ENCODE peak calls at places on chromosomes 5 and 9, in eight cellular contexts. One of them, this sample, is unnamed.

GRCh38 chr5:146111409-146111808 is 6.0 kb upstream of the PLAC8L1 start:
- DNase-seq in stimulated activated CD8-positive, alpha-beta memory T cell treated with anti-CD3 and anti-CD28 coated beads, Interleukin-2, amount 100 ng/mL, for 1 hour: no peak
- DNase-seq in A172: no peak
- DNase-seq in endothelial cell: no peak
- DNase-seq in activated T-cell treated with anti-CD3 and anti-CD28 coated beads for 1 hour: no peak
- DNase-seq in A549: no peak
- DNase-seq in mesothelial cell of epicardium: no peak
- DNase-seq in HepG2: no peak
- DNase-seq in this sample: no peak

GRCh38 chr9:94079236-94079635 is 5.0 kb upstream of the PTPDC1 start:
- DNase-seq in mesothelial cell of epicardium: no peak
- DNase-seq in stimulated activated CD8-positive, alpha-beta memory T cell treated with anti-CD3 and anti-CD28 coated beads, Interleukin-2, amount 100 ng/mL, for 1 hour: no peak
- DNase-seq in HepG2: no peak
- DNase-seq in endothelial cell: no peak
- DNase-seq in activated T-cell treated with anti-CD3 and anti-CD28 coated beads for 1 hour: no peak
- DNase-seq in A172: no peak
- DNase-seq in A549: no peak
- DNase-seq in this sample: no peak

GRCh38 chr9:6715755-6716643 is 41.8 kb upstream of the KDM4C start:
- DNase-seq in stimulated activated CD8-positive, alpha-beta memory T cell treated with anti-CD3 and anti-CD28 coated beads, Interleukin-2, amount 100 ng/mL, for 1 hour: peak; percentile 50
- DNase-seq in A172: no peak
- DNase-seq in activated T-cell treated with anti-CD3 and anti-CD28 coated beads for 1 hour: peak; percentile 50
- DNase-seq in A549: peak; percentile 28
- DNase-seq in mesothelial cell of epicardium: no peak
- DNase-seq in HepG2: peak; percentile 79
- DNase-seq in endothelial cell: peak; percentile 38
- DNase-seq in this sample: no peak

GRCh38 chr5:116229131-116229530 is 144.3 kb downstream of the COMMD10 start:
- DNase-seq in A172: no peak
- DNase-seq in endothelial cell: no peak
- DNase-seq in stimulated activated CD8-positive, alpha-beta memory T cell treated with anti-CD3 and anti-CD28 coated beads, Interleukin-2, amount 100 ng/mL, for 1 hour: no peak
- DNase-seq in A549: no peak
- DNase-seq in mesothelial cell of epicardium: no peak
- DNase-seq in activated T-cell treated with anti-CD3 and anti-CD28 coated beads for 1 hour: no peak
- DNase-seq in HepG2: no peak
- DNase-seq in this sample: no peak

GRCh38 chr9:136943291-136944093 is 1.0 kb downstream of the FBXW5 start:
- DNase-seq in mesothelial cell of epicardium: no peak
- DNase-seq in stimulated activated CD8-positive, alpha-beta memory T cell treated with anti-CD3 and anti-CD28 coated beads, Interleukin-2, amount 100 ng/mL, for 1 hour: no peak
- DNase-seq in A172: peak; percentile 46
- DNase-seq in activated T-cell treated with anti-CD3 and anti-CD28 coated beads for 1 hour: peak; percentile 21
- DNase-seq in HepG2: no peak
- DNase-seq in A549: no peak
- DNase-seq in endothelial cell: peak; percentile 36
- DNase-seq in this sample: no peak

GRCh38 chr9:83392228-83392627 is 146.0 kb downstream of the FRMD3 start:
- DNase-seq in activated T-cell treated with anti-CD3 and anti-CD28 coated beads for 1 hour: no peak
- DNase-seq in mesothelial cell of epicardium: no peak
- DNase-seq in A549: no peak
- DNase-seq in HepG2: no peak
- DNase-seq in endothelial cell: no peak
- DNase-seq in stimulated activated CD8-positive, alpha-beta memory T cell treated with anti-CD3 and anti-CD28 coated beads, Interleukin-2, amount 100 ng/mL, for 1 hour: no peak
- DNase-seq in A172: no peak
- DNase-seq in this sample: no peak

GRCh38 chr5:157778121-157778805 is 34.8 kb downstream of the LSM11 start:
- DNase-seq in endothelial cell: no peak
- DNase-seq in A172: peak; percentile 57
- DNase-seq in activated T-cell treated with anti-CD3 and anti-CD28 coated beads for 1 hour: no peak
- DNase-seq in HepG2: peak; percentile 56
- DNase-seq in A549: no peak
- DNase-seq in stimulated activated CD8-positive, alpha-beta memory T cell treated with anti-CD3 and anti-CD28 coated beads, Interleukin-2, amount 100 ng/mL, for 1 hour: no peak
- DNase-seq in mesothelial cell of epicardium: peak; percentile 54
- DNase-seq in this sample: no peak

GRCh38 chr9:131747352-131747751 is 7.5 kb upstream of the RAPGEF1 start:
- DNase-seq in activated T-cell treated with anti-CD3 and anti-CD28 coated beads for 1 hour: no peak
- DNase-seq in endothelial cell: no peak
- DNase-seq in A549: peak; percentile 84
- DNase-seq in HepG2: peak; percentile 77
- DNase-seq in A172: peak; percentile 50
- DNase-seq in mesothelial cell of epicardium: no peak
- DNase-seq in stimulated activated CD8-positive, alpha-beta memory T cell treated with anti-CD3 and anti-CD28 coated beads, Interleukin-2, amount 100 ng/mL, for 1 hour: no peak
- DNase-seq in this sample: no peak

GRCh38 chr9:2125909-2126308 is 110.8 kb downstream of the SMARCA2 start:
- DNase-seq in HepG2: no peak
- DNase-seq in A549: no peak
- DNase-seq in endothelial cell: no peak
- DNase-seq in A172: no peak
- DNase-seq in stimulated activated CD8-positive, alpha-beta memory T cell treated with anti-CD3 and anti-CD28 coated beads, Interleukin-2, amount 100 ng/mL, for 1 hour: no peak
- DNase-seq in mesothelial cell of epicardium: no peak
- DNase-seq in activated T-cell treated with anti-CD3 and anti-CD28 coated beads for 1 hour: no peak
- DNase-seq in this sample: no peak

GRCh38 chr9:88056876-88057275 is 81.4 kb downstream of the SPATA31C2 start:
- DNase-seq in A549: no peak
- DNase-seq in stimulated activated CD8-positive, alpha-beta memory T cell treated with anti-CD3 and anti-CD28 coated beads, Interleukin-2, amount 100 ng/mL, for 1 hour: no peak
- DNase-seq in mesothelial cell of epicardium: no peak
- DNase-seq in HepG2: no peak
- DNase-seq in A172: peak; percentile 53
- DNase-seq in endothelial cell: no peak
- DNase-seq in activated T-cell treated with anti-CD3 and anti-CD28 coated beads for 1 hour: no peak
- DNase-seq in this sample: no peak

GRCh38 chr9:31519011-31519410 is 865.4 kb upstream of the ACO1 start:
- DNase-seq in mesothelial cell of epicardium: no peak
- DNase-seq in stimulated activated CD8-positive, alpha-beta memory T cell treated with anti-CD3 and anti-CD28 coated beads, Interleukin-2, amount 100 ng/mL, for 1 hour: no peak
- DNase-seq in A549: no peak
- DNase-seq in activated T-cell treated with anti-CD3 and anti-CD28 coated beads for 1 hour: no peak
- DNase-seq in HepG2: peak; percentile 5
- DNase-seq in endothelial cell: no peak
- DNase-seq in A172: no peak
- DNase-seq in this sample: no peak

GRCh38 chr5:14728109-14728938 is 63.8 kb downstream of the OTULIN start:
- DNase-seq in endothelial cell: peak; percentile 40
- DNase-seq in mesothelial cell of epicardium: no peak
- DNase-seq in activated T-cell treated with anti-CD3 and anti-CD28 coated beads for 1 hour: no peak
- DNase-seq in stimulated activated CD8-positive, alpha-beta memory T cell treated with anti-CD3 and anti-CD28 coated beads, Interleukin-2, amount 100 ng/mL, for 1 hour: no peak
- DNase-seq in A549: no peak
- DNase-seq in A172: no peak
- DNase-seq in HepG2: peak; percentile 98
- DNase-seq in this sample: no peak

GRCh38 chr5:176679365-176680225 is 32.3 kb downstream of the TSPAN17 start:
- DNase-seq in A549: no peak
- DNase-seq in HepG2: no peak
- DNase-seq in activated T-cell treated with anti-CD3 and anti-CD28 coated beads for 1 hour: no peak
- DNase-seq in A172: no peak
- DNase-seq in mesothelial cell of epicardium: no peak
- DNase-seq in stimulated activated CD8-positive, alpha-beta memory T cell treated with anti-CD3 and anti-CD28 coated beads, Interleukin-2, amount 100 ng/mL, for 1 hour: no peak
- DNase-seq in endothelial cell: no peak
- DNase-seq in this sample: no peak

GRCh38 chr9:96478829-96479371 is 28.9 kb downstream of the HABP4 start:
- DNase-seq in HepG2: no peak
- DNase-seq in mesothelial cell of epicardium: no peak
- DNase-seq in endothelial cell: no peak
- DNase-seq in A172: no peak
- DNase-seq in A549: no peak
- DNase-seq in stimulated activated CD8-positive, alpha-beta memory T cell treated with anti-CD3 and anti-CD28 coated beads, Interleukin-2, amount 100 ng/mL, for 1 hour: no peak
- DNase-seq in activated T-cell treated with anti-CD3 and anti-CD28 coated beads for 1 hour: no peak
- DNase-seq in this sample: no peak

GRCh38 chr5:158287643-158288228 is 428.8 kb upstream of the CLINT1 start:
- DNase-seq in A549: peak; percentile 5
- DNase-seq in stimulated activated CD8-positive, alpha-beta memory T cell treated with anti-CD3 and anti-CD28 coated beads, Interleukin-2, amount 100 ng/mL, for 1 hour: no peak
- DNase-seq in mesothelial cell of epicardium: no peak
- DNase-seq in A172: peak; percentile 37
- DNase-seq in activated T-cell treated with anti-CD3 and anti-CD28 coated beads for 1 hour: no peak
- DNase-seq in HepG2: no peak
- DNase-seq in endothelial cell: no peak
- DNase-seq in this sample: no peak

GRCh38 chr5:76622973-76623596 is at the start of gene F2RL2:
- DNase-seq in mesothelial cell of epicardium: no peak
- DNase-seq in A549: peak; percentile 89
- DNase-seq in HepG2: no peak
- DNase-seq in stimulated activated CD8-positive, alpha-beta memory T cell treated with anti-CD3 and anti-CD28 coated beads, Interleukin-2, amount 100 ng/mL, for 1 hour: no peak
- DNase-seq in activated T-cell treated with anti-CD3 and anti-CD28 coated beads for 1 hour: no peak
- DNase-seq in endothelial cell: peak; percentile 61
- DNase-seq in A172: peak; percentile 78
- DNase-seq in this sample: no peak

GRCh38 chr9:89278997-89279739 is 31.8 kb upstream of the CKS2 start:
- DNase-seq in HepG2: peak; percentile 45
- DNase-seq in mesothelial cell of epicardium: no peak
- DNase-seq in A549: peak; percentile 51
- DNase-seq in stimulated activated CD8-positive, alpha-beta memory T cell treated with anti-CD3 and anti-CD28 coated beads, Interleukin-2, amount 100 ng/mL, for 1 hour: no peak
- DNase-seq in A172: peak; percentile 56
- DNase-seq in activated T-cell treated with anti-CD3 and anti-CD28 coated beads for 1 hour: no peak
- DNase-seq in endothelial cell: peak; percentile 41
- DNase-seq in this sample: no peak

GRCh38 chr5:108432024-108432423 is 50.1 kb upstream of the FBXL17 start:
- DNase-seq in endothelial cell: no peak
- DNase-seq in HepG2: no peak
- DNase-seq in activated T-cell treated with anti-CD3 and anti-CD28 coated beads for 1 hour: no peak
- DNase-seq in mesothelial cell of epicardium: no peak
- DNase-seq in A172: no peak
- DNase-seq in A549: no peak
- DNase-seq in stimulated activated CD8-positive, alpha-beta memory T cell treated with anti-CD3 and anti-CD28 coated beads, Interleukin-2, amount 100 ng/mL, for 1 hour: no peak
- DNase-seq in this sample: no peak

GRCh38 chr5:75734913-75735789 is 17.9 kb upstream of the POC5 start:
- DNase-seq in activated T-cell treated with anti-CD3 and anti-CD28 coated beads for 1 hour: no peak
- DNase-seq in A549: peak; percentile 57
- DNase-seq in A172: peak; percentile 27
- DNase-seq in HepG2: peak; percentile 43
- DNase-seq in mesothelial cell of epicardium: no peak
- DNase-seq in stimulated activated CD8-positive, alpha-beta memory T cell treated with anti-CD3 and anti-CD28 coated beads, Interleukin-2, amount 100 ng/mL, for 1 hour: no peak
- DNase-seq in endothelial cell: peak; percentile 47
- DNase-seq in this sample: no peak

GRCh38 chr5:115366223-115366622 is 69.8 kb upstream of the CCDC112 start:
- DNase-seq in activated T-cell treated with anti-CD3 and anti-CD28 coated beads for 1 hour: no peak
- DNase-seq in endothelial cell: peak; percentile 12
- DNase-seq in mesothelial cell of epicardium: no peak
- DNase-seq in stimulated activated CD8-positive, alpha-beta memory T cell treated with anti-CD3 and anti-CD28 coated beads, Interleukin-2, amount 100 ng/mL, for 1 hour: no peak
- DNase-seq in HepG2: no peak
- DNase-seq in A172: peak; percentile 94
- DNase-seq in A549: peak; percentile 77
- DNase-seq in this sample: no peak

GRCh38 chr9:129111762-129112151 is 542 bp downstream of the PTPA start:
- DNase-seq in A549: peak; percentile 36
- DNase-seq in HepG2: peak; percentile 25
- DNase-seq in stimulated activated CD8-positive, alpha-beta memory T cell treated with anti-CD3 and anti-CD28 coated beads, Interleukin-2, amount 100 ng/mL, for 1 hour: no peak
- DNase-seq in mesothelial cell of epicardium: peak; percentile 56
- DNase-seq in A172: peak; percentile 62
- DNase-seq in activated T-cell treated with anti-CD3 and anti-CD28 coated beads for 1 hour: no peak
- DNase-seq in endothelial cell: no peak
- DNase-seq in this sample: no peak

GRCh38 chr5:154850255-154851062 is at the start of gene FAXDC2:
- DNase-seq in HepG2: peak; percentile 78
- DNase-seq in A172: peak; percentile 47
- DNase-seq in A549: no peak
- DNase-seq in mesothelial cell of epicardium: peak; percentile 73
- DNase-seq in endothelial cell: peak; percentile 53
- DNase-seq in stimulated activated CD8-positive, alpha-beta memory T cell treated with anti-CD3 and anti-CD28 coated beads, Interleukin-2, amount 100 ng/mL, for 1 hour: no peak
- DNase-seq in activated T-cell treated with anti-CD3 and anti-CD28 coated beads for 1 hour: no peak
- DNase-seq in this sample: peak; percentile 33

GRCh38 chr5:89930591-89931383 is 478.8 kb downstream of the CETN3 start:
- DNase-seq in HepG2: peak; percentile 4
- DNase-seq in endothelial cell: no peak
- DNase-seq in stimulated activated CD8-positive, alpha-beta memory T cell treated with anti-CD3 and anti-CD28 coated beads, Interleukin-2, amount 100 ng/mL, for 1 hour: no peak
- DNase-seq in activated T-cell treated with anti-CD3 and anti-CD28 coated beads for 1 hour: no peak
- DNase-seq in A172: peak; percentile 83
- DNase-seq in mesothelial cell of epicardium: no peak
- DNase-seq in A549: no peak
- DNase-seq in this sample: no peak

GRCh38 chr9:129412814-129413536 is 207.9 kb downstream of the C9orf50 start:
- DNase-seq in endothelial cell: peak; percentile 58
- DNase-seq in HepG2: no peak
- DNase-seq in A549: peak; percentile 73
- DNase-seq in A172: peak; percentile 61
- DNase-seq in stimulated activated CD8-positive, alpha-beta memory T cell treated with anti-CD3 and anti-CD28 coated beads, Interleukin-2, amount 100 ng/mL, for 1 hour: peak; percentile 23
- DNase-seq in mesothelial cell of epicardium: peak; percentile 64
- DNase-seq in activated T-cell treated with anti-CD3 and anti-CD28 coated beads for 1 hour: peak; percentile 40
- DNase-seq in this sample: no peak

GRCh38 chr5:162683280-162683679 is 615.7 kb downstream of the GABRG2 start:
- DNase-seq in A172: peak; percentile 65
- DNase-seq in activated T-cell treated with anti-CD3 and anti-CD28 coated beads for 1 hour: no peak
- DNase-seq in mesothelial cell of epicardium: no peak
- DNase-seq in A549: peak; percentile 1
- DNase-seq in HepG2: no peak
- DNase-seq in stimulated activated CD8-positive, alpha-beta memory T cell treated with anti-CD3 and anti-CD28 coated beads, Interleukin-2, amount 100 ng/mL, for 1 hour: no peak
- DNase-seq in endothelial cell: no peak
- DNase-seq in this sample: no peak

GRCh38 chr5:180467576-180467975 is 26.6 kb upstream of the CNOT6 start:
- DNase-seq in activated T-cell treated with anti-CD3 and anti-CD28 coated beads for 1 hour: no peak
- DNase-seq in A549: no peak
- DNase-seq in endothelial cell: no peak
- DNase-seq in stimulated activated CD8-positive, alpha-beta memory T cell treated with anti-CD3 and anti-CD28 coated beads, Interleukin-2, amount 100 ng/mL, for 1 hour: no peak
- DNase-seq in HepG2: no peak
- DNase-seq in mesothelial cell of epicardium: no peak
- DNase-seq in A172: no peak
- DNase-seq in this sample: no peak

GRCh38 chr5:32506809-32507208 is 62.3 kb upstream of the ZFR start:
- DNase-seq in mesothelial cell of epicardium: no peak
- DNase-seq in endothelial cell: no peak
- DNase-seq in A172: peak; percentile 78
- DNase-seq in A549: no peak
- DNase-seq in stimulated activated CD8-positive, alpha-beta memory T cell treated with anti-CD3 and anti-CD28 coated beads, Interleukin-2, amount 100 ng/mL, for 1 hour: no peak
- DNase-seq in HepG2: no peak
- DNase-seq in activated T-cell treated with anti-CD3 and anti-CD28 coated beads for 1 hour: no peak
- DNase-seq in this sample: no peak

GRCh38 chr9:107079589-107079988 is 203.5 kb upstream of the RAD23B start:
- DNase-seq in A172: no peak
- DNase-seq in stimulated activated CD8-positive, alpha-beta memory T cell treated with anti-CD3 and anti-CD28 coated beads, Interleukin-2, amount 100 ng/mL, for 1 hour: no peak
- DNase-seq in activated T-cell treated with anti-CD3 and anti-CD28 coated beads for 1 hour: no peak
- DNase-seq in HepG2: no peak
- DNase-seq in A549: no peak
- DNase-seq in endothelial cell: no peak
- DNase-seq in mesothelial cell of epicardium: no peak
- DNase-seq in this sample: no peak

GRCh38 chr5:118793091-118793490 is 195.3 kb downstream of the DTWD2 start:
- DNase-seq in mesothelial cell of epicardium: no peak
- DNase-seq in stimulated activated CD8-positive, alpha-beta memory T cell treated with anti-CD3 and anti-CD28 coated beads, Interleukin-2, amount 100 ng/mL, for 1 hour: no peak
- DNase-seq in HepG2: no peak
- DNase-seq in A172: no peak
- DNase-seq in activated T-cell treated with anti-CD3 and anti-CD28 coated beads for 1 hour: no peak
- DNase-seq in A549: no peak
- DNase-seq in endothelial cell: no peak
- DNase-seq in this sample: no peak

GRCh38 chr9:37706290-37706689 is 47.3 kb upstream of the TRMT10B start:
- DNase-seq in mesothelial cell of epicardium: no peak
- DNase-seq in activated T-cell treated with anti-CD3 and anti-CD28 coated beads for 1 hour: no peak
- DNase-seq in HepG2: no peak
- DNase-seq in endothelial cell: no peak
- DNase-seq in A549: no peak
- DNase-seq in stimulated activated CD8-positive, alpha-beta memory T cell treated with anti-CD3 and anti-CD28 coated beads, Interleukin-2, amount 100 ng/mL, for 1 hour: no peak
- DNase-seq in A172: peak; percentile 42
- DNase-seq in this sample: no peak

GRCh38 chr9:25857167-25857566 is 178.9 kb upstream of the TUSC1 start:
- DNase-seq in HepG2: no peak
- DNase-seq in A549: no peak
- DNase-seq in endothelial cell: no peak
- DNase-seq in mesothelial cell of epicardium: no peak
- DNase-seq in activated T-cell treated with anti-CD3 and anti-CD28 coated beads for 1 hour: no peak
- DNase-seq in A172: peak; percentile 1
- DNase-seq in stimulated activated CD8-positive, alpha-beta memory T cell treated with anti-CD3 and anti-CD28 coated beads, Interleukin-2, amount 100 ng/mL, for 1 hour: no peak
- DNase-seq in this sample: no peak

GRCh38 chr5:40550481-40550880 is 129.2 kb upstream of the PTGER4 start:
- DNase-seq in HepG2: no peak
- DNase-seq in endothelial cell: no peak
- DNase-seq in mesothelial cell of epicardium: no peak
- DNase-seq in activated T-cell treated with anti-CD3 and anti-CD28 coated beads for 1 hour: no peak
- DNase-seq in A172: no peak
- DNase-seq in A549: no peak
- DNase-seq in stimulated activated CD8-positive, alpha-beta memory T cell treated with anti-CD3 and anti-CD28 coated beads, Interleukin-2, amount 100 ng/mL, for 1 hour: no peak
- DNase-seq in this sample: no peak

GRCh38 chr9:122232907-122233306 is 4.2 kb upstream of the LHX6 start:
- DNase-seq in HepG2: no peak
- DNase-seq in stimulated activated CD8-positive, alpha-beta memory T cell treated with anti-CD3 and anti-CD28 coated beads, Interleukin-2, amount 100 ng/mL, for 1 hour: no peak
- DNase-seq in mesothelial cell of epicardium: no peak
- DNase-seq in activated T-cell treated with anti-CD3 and anti-CD28 coated beads for 1 hour: no peak
- DNase-seq in A549: no peak
- DNase-seq in A172: no peak
- DNase-seq in endothelial cell: no peak
- DNase-seq in this sample: no peak

This sample was measured in omental fat pad.